ENCODE peak calls at places on chromosome 1, in ten cellular contexts. One of them, this sample, is unnamed.

GRCh38 chr1:20891091-20891490 is 104.0 kb upstream of the HP1BP3 start:
- DNase-seq in colonic mucosa: no peak
- DNase-seq in fibroblast of villous mesenchyme: peak; percentile 71
- DNase-seq in fibroblast of lung: no peak
- DNase-seq in OCI-LY7: no peak
- DNase-seq in BE2C: no peak
- DNase-seq in Calu3: no peak
- DNase-seq in left ventricle myocardium inferior: no peak
- DNase-seq in progenitor cell of endocrine pancreas: no peak
- DNase-seq in WTC11: no peak
- DNase-seq in this sample: no peak

GRCh38 chr1:6785721-6786505 is 659 bp downstream of the CAMTA1 start:
- DNase-seq in colonic mucosa: peak; percentile 32
- DNase-seq in fibroblast of villous mesenchyme: peak; percentile 24
- DNase-seq in fibroblast of lung: no peak
- DNase-seq in OCI-LY7: peak; percentile 48
- DNase-seq in BE2C: peak; percentile 29
- DNase-seq in Calu3: peak; percentile 38
- DNase-seq in left ventricle myocardium inferior: peak; percentile 49
- DNase-seq in progenitor cell of endocrine pancreas: peak; percentile 47
- DNase-seq in WTC11: peak; percentile 56
- DNase-seq in this sample: peak; percentile 51

GRCh38 chr1:93979718-93980319 is 70.6 kb upstream of the GCLM start:
- DNase-seq in colonic mucosa: peak; percentile 58
- DNase-seq in fibroblast of villous mesenchyme: peak; percentile 97
- DNase-seq in fibroblast of lung: peak; percentile 91
- DNase-seq in OCI-LY7: no peak
- DNase-seq in BE2C: no peak
- DNase-seq in Calu3: no peak
- DNase-seq in left ventricle myocardium inferior: peak; percentile 26
- DNase-seq in progenitor cell of endocrine pancreas: no peak
- DNase-seq in WTC11: no peak
- DNase-seq in this sample: no peak

GRCh38 chr1:67645495-67646144 is 39.4 kb upstream of the GADD45A start:
- DNase-seq in colonic mucosa: peak; percentile 79
- DNase-seq in fibroblast of villous mesenchyme: peak; percentile 51
- DNase-seq in fibroblast of lung: no peak
- DNase-seq in OCI-LY7: no peak
- DNase-seq in BE2C: peak; percentile 69
- DNase-seq in Calu3: no peak
- DNase-seq in left ventricle myocardium inferior: peak; percentile 74
- DNase-seq in progenitor cell of endocrine pancreas: no peak
- DNase-seq in WTC11: no peak
- DNase-seq in this sample: no peak

GRCh38 chr1:247294282-247294681 is 37.4 kb downstream of the ZNF496 start:
- DNase-seq in colonic mucosa: no peak
- DNase-seq in fibroblast of villous mesenchyme: peak; percentile 90
- DNase-seq in fibroblast of lung: peak; percentile 93
- DNase-seq in OCI-LY7: no peak
- DNase-seq in BE2C: no peak
- DNase-seq in Calu3: no peak
- DNase-seq in left ventricle myocardium inferior: no peak
- DNase-seq in progenitor cell of endocrine pancreas: no peak
- DNase-seq in WTC11: no peak
- DNase-seq in this sample: no peak

GRCh38 chr1:94335950-94336349 is 82.2 kb upstream of the ABCD3 start:
- DNase-seq in colonic mucosa: peak; percentile 81
- DNase-seq in fibroblast of villous mesenchyme: peak; percentile 95
- DNase-seq in fibroblast of lung: peak; percentile 87
- DNase-seq in OCI-LY7: peak; percentile 16
- DNase-seq in BE2C: peak; percentile 59
- DNase-seq in Calu3: peak; percentile 70
- DNase-seq in left ventricle myocardium inferior: no peak
- DNase-seq in progenitor cell of endocrine pancreas: peak; percentile 46
- DNase-seq in WTC11: peak; percentile 48
- DNase-seq in this sample: no peak

GRCh38 chr1:156584813-156585212 is 5.3 kb downstream of the TTC24 start:
- DNase-seq in colonic mucosa: no peak
- DNase-seq in fibroblast of villous mesenchyme: no peak
- DNase-seq in fibroblast of lung: no peak
- DNase-seq in OCI-LY7: peak; percentile 67
- DNase-seq in BE2C: peak; percentile 38
- DNase-seq in Calu3: peak; percentile 55
- DNase-seq in left ventricle myocardium inferior: no peak
- DNase-seq in progenitor cell of endocrine pancreas: peak; percentile 36
- DNase-seq in WTC11: peak; percentile 83
- DNase-seq in this sample: no peak

GRCh38 chr1:25568834-25569598 is 25.6 kb downstream of the LDLRAP1 start:
- DNase-seq in colonic mucosa: no peak
- DNase-seq in fibroblast of villous mesenchyme: peak; percentile 88
- DNase-seq in fibroblast of lung: peak; percentile 89
- DNase-seq in OCI-LY7: no peak
- DNase-seq in BE2C: peak; percentile 31
- DNase-seq in Calu3: peak; percentile 56
- DNase-seq in left ventricle myocardium inferior: no peak
- DNase-seq in progenitor cell of endocrine pancreas: no peak
- DNase-seq in WTC11: no peak
- DNase-seq in this sample: no peak

GRCh38 chr1:221606216-221606615 is 135.7 kb downstream of the DUSP10 start:
- DNase-seq in colonic mucosa: no peak
- DNase-seq in fibroblast of villous mesenchyme: no peak
- DNase-seq in fibroblast of lung: no peak
- DNase-seq in OCI-LY7: no peak
- DNase-seq in BE2C: no peak
- DNase-seq in Calu3: no peak
- DNase-seq in left ventricle myocardium inferior: no peak
- DNase-seq in progenitor cell of endocrine pancreas: no peak
- DNase-seq in WTC11: no peak
- DNase-seq in this sample: no peak

GRCh38 chr1:53303175-53303574 is 24.7 kb downstream of the LRP8 start:
- DNase-seq in colonic mucosa: no peak
- DNase-seq in fibroblast of villous mesenchyme: no peak
- DNase-seq in fibroblast of lung: no peak
- DNase-seq in OCI-LY7: no peak
- DNase-seq in BE2C: no peak
- DNase-seq in Calu3: no peak
- DNase-seq in left ventricle myocardium inferior: no peak
- DNase-seq in progenitor cell of endocrine pancreas: no peak
- DNase-seq in WTC11: no peak
- DNase-seq in this sample: no peak

GRCh38 chr1:154158307-154159125 is 3.6 kb upstream of the NUP210L start:
- DNase-seq in colonic mucosa: no peak
- DNase-seq in fibroblast of villous mesenchyme: no peak
- DNase-seq in fibroblast of lung: no peak
- DNase-seq in OCI-LY7: peak; percentile 21
- DNase-seq in BE2C: no peak
- DNase-seq in Calu3: no peak
- DNase-seq in left ventricle myocardium inferior: no peak
- DNase-seq in progenitor cell of endocrine pancreas: no peak
- DNase-seq in WTC11: no peak
- DNase-seq in this sample: no peak

GRCh38 chr1:165403835-165404482 is 41.0 kb downstream of the RXRG start:
- DNase-seq in colonic mucosa: no peak
- DNase-seq in fibroblast of villous mesenchyme: peak; percentile 7
- DNase-seq in fibroblast of lung: no peak
- DNase-seq in OCI-LY7: peak; percentile 22
- DNase-seq in BE2C: peak; percentile 18
- DNase-seq in Calu3: peak; percentile 57
- DNase-seq in left ventricle myocardium inferior: no peak
- DNase-seq in progenitor cell of endocrine pancreas: peak; percentile 36
- DNase-seq in WTC11: peak; percentile 66
- DNase-seq in this sample: no peak

GRCh38 chr1:58062635-58063034 is 483.9 kb downstream of the OMA1 start:
- DNase-seq in colonic mucosa: no peak
- DNase-seq in fibroblast of villous mesenchyme: no peak
- DNase-seq in fibroblast of lung: no peak
- DNase-seq in OCI-LY7: no peak
- DNase-seq in BE2C: no peak
- DNase-seq in Calu3: no peak
- DNase-seq in left ventricle myocardium inferior: no peak
- DNase-seq in progenitor cell of endocrine pancreas: no peak
- DNase-seq in WTC11: no peak
- DNase-seq in this sample: no peak

GRCh38 chr1:186244825-186245224 is 130.2 kb downstream of the TPR start:
- DNase-seq in colonic mucosa: no peak
- DNase-seq in fibroblast of villous mesenchyme: no peak
- DNase-seq in fibroblast of lung: no peak
- DNase-seq in OCI-LY7: peak; percentile 29
- DNase-seq in BE2C: peak; percentile 51
- DNase-seq in Calu3: no peak
- DNase-seq in left ventricle myocardium inferior: no peak
- DNase-seq in progenitor cell of endocrine pancreas: no peak
- DNase-seq in WTC11: peak; percentile 58
- DNase-seq in this sample: no peak
- TF ChIP-seq CTCF in colonic mucosa: no peak
- TF ChIP-seq CTCF in fibroblast of villous mesenchyme: peak; percentile 57
- TF ChIP-seq CTCF in fibroblast of lung: no peak
- TF ChIP-seq CTCF in OCI-LY7: peak; percentile 68
- TF ChIP-seq CTCF in BE2C: peak; percentile 72
- TF ChIP-seq CTCF in Calu3: no peak
- TF ChIP-seq CTCF in left ventricle myocardium inferior: no peak
- TF ChIP-seq CTCF in progenitor cell of endocrine pancreas: peak; percentile 38
- TF ChIP-seq CTCF in WTC11: peak; percentile 33
- TF ChIP-seq CTCF in this sample: no peak

GRCh38 chr1:222654849-222655248 is 37.0 kb downstream of the MIA3 start:
- DNase-seq in colonic mucosa: peak; percentile 29
- DNase-seq in fibroblast of villous mesenchyme: peak; percentile 74
- DNase-seq in fibroblast of lung: peak; percentile 27
- DNase-seq in OCI-LY7: peak; percentile 8
- DNase-seq in BE2C: no peak
- DNase-seq in Calu3: no peak
- DNase-seq in left ventricle myocardium inferior: no peak
- DNase-seq in progenitor cell of endocrine pancreas: no peak
- DNase-seq in WTC11: no peak
- DNase-seq in this sample: peak; percentile 41
- TF ChIP-seq CTCF in colonic mucosa: no peak
- TF ChIP-seq CTCF in fibroblast of villous mesenchyme: peak; percentile 9
- TF ChIP-seq CTCF in fibroblast of lung: no peak
- TF ChIP-seq CTCF in OCI-LY7: peak; percentile 24
- TF ChIP-seq CTCF in BE2C: no peak
- TF ChIP-seq CTCF in Calu3: no peak
- TF ChIP-seq CTCF in left ventricle myocardium inferior: no peak
- TF ChIP-seq CTCF in progenitor cell of endocrine pancreas: no peak
- TF ChIP-seq CTCF in WTC11: no peak
- TF ChIP-seq CTCF in this sample: no peak

GRCh38 chr1:214317300-214317699 is 36.3 kb downstream of the SMYD2 start:
- DNase-seq in colonic mucosa: no peak
- DNase-seq in fibroblast of villous mesenchyme: no peak
- DNase-seq in fibroblast of lung: no peak
- DNase-seq in OCI-LY7: no peak
- DNase-seq in BE2C: no peak
- DNase-seq in Calu3: no peak
- DNase-seq in left ventricle myocardium inferior: no peak
- DNase-seq in progenitor cell of endocrine pancreas: no peak
- DNase-seq in WTC11: peak; percentile 43
- DNase-seq in this sample: no peak

GRCh38 chr1:214316597-214316996 is 35.6 kb downstream of the SMYD2 start:
- DNase-seq in colonic mucosa: no peak
- DNase-seq in fibroblast of villous mesenchyme: no peak
- DNase-seq in fibroblast of lung: peak; percentile 66
- DNase-seq in OCI-LY7: no peak
- DNase-seq in BE2C: no peak
- DNase-seq in Calu3: peak; percentile 29
- DNase-seq in left ventricle myocardium inferior: peak; percentile 44
- DNase-seq in progenitor cell of endocrine pancreas: no peak
- DNase-seq in WTC11: peak; percentile 63
- DNase-seq in this sample: no peak

GRCh38 chr1:214318956-214319355 is 38.0 kb downstream of the SMYD2 start:
- DNase-seq in colonic mucosa: no peak
- DNase-seq in fibroblast of villous mesenchyme: no peak
- DNase-seq in fibroblast of lung: no peak
- DNase-seq in OCI-LY7: no peak
- DNase-seq in BE2C: no peak
- DNase-seq in Calu3: no peak
- DNase-seq in left ventricle myocardium inferior: no peak
- DNase-seq in progenitor cell of endocrine pancreas: no peak
- DNase-seq in WTC11: no peak
- DNase-seq in this sample: no peak

GRCh38 chr1:214318356-214318755 is 37.4 kb downstream of the SMYD2 start:
- DNase-seq in colonic mucosa: no peak
- DNase-seq in fibroblast of villous mesenchyme: no peak
- DNase-seq in fibroblast of lung: peak; percentile 26
- DNase-seq in OCI-LY7: no peak
- DNase-seq in BE2C: no peak
- DNase-seq in Calu3: no peak
- DNase-seq in left ventricle myocardium inferior: no peak
- DNase-seq in progenitor cell of endocrine pancreas: no peak
- DNase-seq in WTC11: no peak
- DNase-seq in this sample: no peak

DNA sequence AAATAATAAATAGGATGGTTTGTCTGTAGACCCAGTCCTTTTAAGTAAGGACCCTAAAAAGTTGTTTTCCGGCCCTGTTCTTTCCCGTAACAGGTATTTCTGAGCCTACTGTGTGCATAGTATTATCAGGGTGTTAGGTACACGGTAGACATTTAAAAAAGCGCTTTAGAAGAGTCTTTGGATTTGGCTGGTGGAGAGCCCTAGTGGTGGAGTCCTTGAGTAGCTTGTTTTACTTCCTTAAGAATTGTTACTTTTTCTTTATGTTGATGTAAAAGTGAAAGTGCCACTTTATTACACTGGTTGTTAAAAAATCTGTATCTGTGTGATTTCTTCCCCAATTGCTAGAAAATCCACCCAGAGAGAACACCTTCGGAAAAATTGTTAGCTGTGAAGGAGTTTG is 36.8 kb downstream of the SMYD2 start:
- DNase-seq in colonic mucosa: no peak
- DNase-seq in fibroblast of villous mesenchyme: no peak
- DNase-seq in fibroblast of lung: no peak
- DNase-seq in OCI-LY7: no peak
- DNase-seq in BE2C: no peak
- DNase-seq in Calu3: no peak
- DNase-seq in left ventricle myocardium inferior: no peak
- DNase-seq in progenitor cell of endocrine pancreas: no peak
- DNase-seq in WTC11: no peak
- DNase-seq in this sample: no peak
- TF ChIP-seq CTCF in colonic mucosa: no peak
- TF ChIP-seq CTCF in fibroblast of villous mesenchyme: peak; percentile 15
- TF ChIP-seq CTCF in fibroblast of lung: peak; percentile 6
- TF ChIP-seq CTCF in OCI-LY7: peak; percentile 33
- TF ChIP-seq CTCF in BE2C: no peak
- TF ChIP-seq CTCF in Calu3: no peak
- TF ChIP-seq CTCF in left ventricle myocardium inferior: peak; percentile 7
- TF ChIP-seq CTCF in progenitor cell of endocrine pancreas: no peak
- TF ChIP-seq CTCF in WTC11: no peak
- TF ChIP-seq CTCF in this sample: no peak

DNA sequence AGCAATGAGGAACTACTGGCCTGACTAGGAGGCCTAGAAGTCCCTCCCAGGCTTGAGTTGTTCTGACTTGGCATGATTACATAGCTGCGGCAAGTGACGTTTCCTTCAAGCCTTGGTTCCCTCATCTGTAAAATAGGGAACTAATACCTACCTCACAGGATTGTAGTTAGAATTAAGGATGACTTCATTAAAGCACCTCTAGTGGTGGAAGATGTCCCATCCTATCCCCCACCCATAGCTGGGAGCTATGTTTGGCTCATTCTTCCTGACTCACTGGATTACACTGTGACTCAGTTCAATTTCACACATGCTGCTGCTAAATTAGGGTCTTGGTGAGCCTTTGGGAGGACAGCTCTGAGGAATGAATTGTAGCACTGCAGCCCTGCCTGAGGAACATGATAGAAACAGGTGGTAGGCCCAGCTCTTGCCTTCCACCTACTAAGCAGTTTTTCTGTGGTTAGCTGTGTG is 6.0 kb upstream of the SHISA4 start:
- DNase-seq in colonic mucosa: no peak
- DNase-seq in fibroblast of villous mesenchyme: peak; percentile 44
- DNase-seq in fibroblast of lung: peak; percentile 87
- DNase-seq in OCI-LY7: peak; percentile 35
- DNase-seq in BE2C: no peak
- DNase-seq in Calu3: no peak
- DNase-seq in left ventricle myocardium inferior: no peak
- DNase-seq in progenitor cell of endocrine pancreas: no peak
- DNase-seq in WTC11: no peak
- DNase-seq in this sample: no peak
- TF ChIP-seq CTCF in colonic mucosa: no peak
- TF ChIP-seq CTCF in fibroblast of villous mesenchyme: no peak
- TF ChIP-seq CTCF in fibroblast of lung: no peak
- TF ChIP-seq CTCF in OCI-LY7: peak; percentile 24
- TF ChIP-seq CTCF in BE2C: no peak
- TF ChIP-seq CTCF in Calu3: no peak
- TF ChIP-seq CTCF in left ventricle myocardium inferior: no peak
- TF ChIP-seq CTCF in progenitor cell of endocrine pancreas: no peak
- TF ChIP-seq CTCF in WTC11: no peak
- TF ChIP-seq CTCF in this sample: no peak